ENCODE peak calls at places on chromosomes 6 and 20, in seven cellular contexts. Z, A, X, Q, E, K and S are unnamed samples.
A peak's percentile ranks its signal among the peaks of the same experiment; 100 is the strongest.

GRCh38 chr6:13407709-13408695 is 79.4 kb downstream of the GFOD1 start:
- DNase-seq in Q (peak; percentile 91), Z (peak; percentile 94), X (no peak), E (no peak), A (no peak), K (no peak), S (no peak)

GRCh38 chr20:53869466-53870258 is 200.7 kb downstream of the BCAS1 start:
- DNase-seq in A (peak; percentile 30), E (peak; percentile 80), K (peak; percentile 69), Z (peak; percentile 93), X (peak; percentile 89), Q (peak; percentile 83), S (peak; percentile 53)

GRCh38 chr6:73564578-73565345 is 43.9 kb upstream of the EEF1A1 start:
- DNase-seq in K (no peak), E (no peak), X (no peak), Q (no peak), A (no peak), Z (no peak), S (no peak)

GRCh38 chr6:99189823-99190721 is 159.4 kb downstream of the FAXC start:
- DNase-seq in Z (no peak), A (no peak), K (no peak), Q (no peak), X (no peak), E (no peak), S (no peak)

GRCh38 chr20:22582386-22582959 is 1.9 kb downstream of the FOXA2 start:
- DNase-seq in Q (no peak), Z (no peak), A (no peak), X (no peak), E (peak; percentile 51), K (no peak), S (no peak)

GRCh38 chr20:58753929-58754551 is 61.4 kb downstream of the NPEPL1 start:
- DNase-seq in X (no peak), A (no peak), K (no peak), E (no peak), Q (no peak), Z (no peak), S (no peak)

GRCh38 chr6:24273471-24273870 is 84.4 kb downstream of the DCDC2 start:
- DNase-seq in A (no peak), K (no peak), E (no peak), X (no peak), Z (no peak), Q (no peak), S (peak; percentile 27)

GRCh38 chr6:10518461-10519216 is 2.5 kb upstream of the GCNT2 start:
- DNase-seq in X (peak; percentile 45), E (no peak), Q (peak; percentile 66), A (no peak), K (no peak), Z (peak; percentile 81), S (no peak)

GRCh38 chr6:31734703-31735500 is 1.4 kb downstream of the CLIC1 start:
- DNase-seq in E (peak; percentile 83), X (peak; percentile 78), K (no peak), Z (peak; percentile 59), A (no peak), Q (peak; percentile 46), S (peak; percentile 44)

GRCh38 chr6:25173951-25174474 is 105.2 kb upstream of the CARMIL1 start:
- DNase-seq in E (no peak), X (peak; percentile 68), Z (peak; percentile 62), A (no peak), K (peak; percentile 81), Q (peak; percentile 97), S (no peak)

GRCh38 chr6:11021003-11021402 is 23.1 kb downstream of the ELOVL2 start:
- DNase-seq in K (no peak), X (no peak), Z (no peak), A (no peak), Q (no peak), E (no peak), S (no peak)

GRCh38 chr6:40957616-40958492 is 81.2 kb downstream of the UNC5CL start:
- DNase-seq in E (no peak), Z (peak; percentile 87), K (peak; percentile 26), A (no peak), Q (peak; percentile 84), X (peak; percentile 43), S (no peak)

GRCh38 chr6:159833556-159833955 is 33.5 kb downstream of the PNLDC1 start:
- DNase-seq in Z (no peak), K (no peak), X (no peak), Q (peak; percentile 80), E (no peak), A (no peak), S (no peak)

GRCh38 chr6:29926081-29926794 is 16.1 kb upstream of the HLA-A start:
- DNase-seq in E (no peak), A (no peak), Z (no peak), Q (peak; percentile 26), X (peak; percentile 30), K (no peak), S (no peak)

GRCh38 chr6:22362361-22362760 is 65.5 kb upstream of the PRL start:
- DNase-seq in K (no peak), A (no peak), Z (no peak), E (no peak), Q (peak; percentile 11), X (no peak), S (no peak)

GRCh38 chr6:55281215-55281614 is 46.1 kb upstream of the GFRAL start:
- DNase-seq in Z (no peak), K (no peak), E (no peak), X (peak; percentile 22), Q (no peak), A (no peak), S (no peak)

GRCh38 chr20:50283922-50284810 is 93.5 kb downstream of the CEBPB start:
- DNase-seq in X (peak; percentile 47), A (no peak), Z (peak; percentile 80), K (no peak), Q (no peak), E (no peak), S (no peak)

GRCh38 chr6:10850728-10851127 is 12.4 kb upstream of the MAK start:
- DNase-seq in Q (no peak), A (no peak), E (no peak), X (no peak), K (no peak), Z (no peak), S (no peak)

GRCh38 chr20:35134472-35134871 is 12.7 kb downstream of the EDEM2 start:
- DNase-seq in Z (no peak), Q (peak; percentile 70), X (no peak), E (no peak), A (no peak), K (no peak), S (no peak)

GRCh38 chr6:152642578-152643375 is 5.6 kb upstream of the SYNE1 start:
- DNase-seq in X (peak; percentile 69), K (peak; percentile 12), Z (peak; percentile 78), E (peak; percentile 92), Q (peak; percentile 60), A (peak; percentile 31), S (peak; percentile 35)
- TF ChIP-seq CTCF in X (peak; percentile 60), K (peak; percentile 69), Z (peak; percentile 60), E (peak; percentile 80), Q (peak; percentile 58), A (peak; percentile 72), S (peak; percentile 44)

GRCh38 chr6:70903665-70904452 is 53.0 kb downstream of the B3GAT2 start:
- DNase-seq in K (no peak), A (no peak), Q (no peak), E (no peak), Z (no peak), X (no peak), S (no peak)

GRCh38 chr6:70905676-70906075 is 51.2 kb downstream of the B3GAT2 start:
- DNase-seq in K (no peak), X (no peak), E (no peak), Q (no peak), Z (no peak), A (no peak), S (no peak)

GRCh38 chr6:70900061-70900460 is 56.8 kb downstream of the B3GAT2 start:
- DNase-seq in A (no peak), Q (no peak), Z (no peak), X (no peak), K (no peak), E (no peak), S (no peak)

DNA sequence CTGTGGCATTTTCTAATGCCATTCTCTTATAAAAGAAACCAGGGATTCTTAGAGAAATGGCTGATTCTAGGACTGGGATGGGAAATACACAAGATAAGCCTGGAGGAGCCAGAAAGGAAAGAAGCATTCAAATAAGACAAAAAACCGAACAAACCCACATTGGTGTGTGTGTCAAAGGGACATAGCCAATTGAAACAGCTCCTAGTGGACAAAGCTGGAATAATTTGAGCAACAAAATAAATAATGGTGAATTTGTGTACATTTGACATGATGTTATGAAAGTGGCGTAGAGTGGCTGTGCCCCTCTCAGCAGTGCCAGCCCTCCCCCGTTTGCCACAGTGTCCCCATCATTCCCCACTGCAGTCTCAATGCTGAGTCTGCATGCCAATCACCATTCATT is 55.5 kb downstream of the B3GAT2 start:
- DNase-seq in X (no peak), Q (no peak), A (no peak), K (no peak), E (no peak), Z (peak; percentile 8), S (no peak)
- TF ChIP-seq CTCF in X (no peak), Q (peak; percentile 35), A (peak; percentile 39), K (peak; percentile 24), E (peak; percentile 45), Z (no peak), S (no peak)

GRCh38 chr6:111002350-111002749 is 20.5 kb downstream of the RPF2 start:
- DNase-seq in E (no peak), X (no peak), Z (no peak), K (no peak), A (no peak), Q (no peak), S (no peak)

GRCh38 chr6:110996661-110997060 is 14.8 kb downstream of the RPF2 start:
- DNase-seq in K (no peak), Z (no peak), A (no peak), X (no peak), Q (no peak), E (no peak), S (no peak)

DNA sequence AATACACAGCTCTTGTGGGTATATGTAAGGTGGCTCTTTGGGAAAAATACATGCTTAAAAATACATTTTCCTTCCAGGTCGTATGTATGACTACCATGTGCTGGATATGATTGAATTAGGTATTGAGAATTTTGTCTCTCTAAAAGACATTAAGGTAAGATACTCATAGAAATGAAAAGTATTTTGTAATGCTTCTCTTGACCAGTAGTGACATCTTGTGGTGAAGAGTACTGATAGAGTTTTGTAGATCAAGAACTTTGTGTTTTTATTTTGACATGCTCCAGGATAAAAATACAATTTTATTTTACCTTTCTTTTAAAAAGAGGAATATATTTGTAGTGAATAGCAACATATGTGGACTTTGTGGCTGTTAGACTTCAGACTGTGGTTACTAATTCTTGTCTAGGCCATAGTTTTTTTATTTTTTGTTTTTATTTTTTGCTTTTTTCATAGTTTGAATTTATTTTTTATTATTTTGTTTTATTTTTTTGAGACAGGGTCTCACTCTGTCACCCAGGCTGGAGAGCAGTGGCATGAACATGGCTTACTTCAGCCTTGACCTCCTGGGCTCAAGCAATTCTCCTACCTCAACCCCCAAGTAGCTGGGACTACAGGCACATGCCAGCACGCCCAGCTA is 17.9 kb downstream of the RPF2 start:
- DNase-seq in Z (peak; percentile 35), X (peak; percentile 28), E (no peak), A (no peak), K (no peak), Q (peak; percentile 63), S (no peak)
- TF ChIP-seq CTCF in Z (peak; percentile 63), X (peak; percentile 71), E (peak; percentile 59), A (peak; percentile 63), K (peak; percentile 13), Q (peak; percentile 32), S (peak; percentile 41)

DNA sequence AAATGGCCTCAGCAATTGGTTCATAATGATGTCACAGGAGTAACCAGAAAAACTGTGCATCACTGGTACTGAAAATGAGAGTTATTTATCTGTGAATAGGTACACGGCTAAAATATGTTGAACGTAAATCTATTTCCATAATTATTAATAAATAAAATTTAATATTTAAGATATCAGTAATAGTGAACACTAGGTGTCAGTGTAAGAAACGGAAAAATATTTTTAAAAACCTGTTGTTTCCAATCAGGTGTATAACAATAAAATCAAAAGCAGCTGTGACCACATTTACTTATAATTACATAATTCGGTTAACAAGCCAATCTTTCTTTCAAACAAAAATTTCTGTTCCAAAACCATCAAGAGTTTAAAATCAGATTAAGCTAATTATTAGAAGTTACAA is 241.4 kb upstream of the RUNX2 start:
- DNase-seq in A (no peak), K (no peak), Z (no peak), E (no peak), Q (no peak), X (no peak), S (no peak)
- TF ChIP-seq CTCF in A (no peak), K (no peak), Z (peak; percentile 19), E (no peak), Q (no peak), X (peak; percentile 35), S (no peak)